ENCODE peak calls at places on chromosomes 6 and 20, in ten cellular contexts. N is HCT116, F is heart left ventricle, G is heart right ventricle, Q is ovary, J is tibial artery, U is bronchial epithelial cell, B is mucosa of descending colon, T is pancreas, S is left ventricle myocardium inferior. K is an unnamed sample.

GRCh38 chr6:71584712-71585436 is 296.3 kb downstream of the OGFRL1 start:
- DNase-seq in N (no peak), F (no peak), G (no peak), Q (no peak), J (no peak), U (no peak), B (no peak), T (no peak), S (no peak), K (no peak)

GRCh38 chr6:163841733-163842132 is 427.2 kb downstream of the QKI start:
- DNase-seq in N (no peak), F (no peak), G (no peak), Q (no peak), J (no peak), U (no peak), B (no peak), T (no peak), S (no peak), K (no peak)

GRCh38 chr6:154848580-154848979 is 115.4 kb downstream of the SCAF8 start:
- DNase-seq in N (no peak), F (no peak), G (no peak), Q (no peak), J (no peak), U (no peak), B (no peak), T (no peak), S (no peak), K (peak; percentile 29)

GRCh38 chr20:36440370-36441026 is 100.8 kb upstream of the MYL9 start:
- DNase-seq in N (no peak), F (no peak), G (no peak), Q (no peak), J (no peak), U (no peak), B (no peak), T (no peak), S (no peak), K (no peak)

GRCh38 chr6:112979830-112980229 is 632.7 kb downstream of the RFPL4B start:
- DNase-seq in N (no peak), F (no peak), G (peak; percentile 82), Q (no peak), J (no peak), U (no peak), B (peak; percentile 30), T (no peak), S (no peak), K (peak; percentile 83)

GRCh38 chr6:62441182-62441581 is 155.2 kb upstream of the KHDRBS2 start:
- DNase-seq in N (no peak), F (no peak), G (no peak), Q (no peak), J (no peak), U (no peak), B (no peak), T (no peak), S (no peak), K (no peak)

GRCh38 chr6:138963119-138963518 is 24.9 kb downstream of the REPS1 start:
- DNase-seq in N (no peak), F (no peak), G (no peak), Q (no peak), J (no peak), U (no peak), B (no peak), T (no peak), S (no peak), K (no peak)

GRCh38 chr6:158849899-158850806 is 31.0 kb upstream of the EZR start:
- DNase-seq in N (peak; percentile 97), F (no peak), G (no peak), Q (no peak), J (no peak), U (peak; percentile 100), B (peak; percentile 80), T (no peak), S (no peak), K (peak; percentile 95)

GRCh38 chr6:113591896-113592827 is 265.0 kb upstream of the MARCKS start:
- DNase-seq in N (no peak), F (no peak), G (peak; percentile 49), Q (no peak), J (no peak), U (peak; percentile 61), B (peak; percentile 91), T (peak; percentile 26), S (no peak), K (peak; percentile 65)

DNA sequence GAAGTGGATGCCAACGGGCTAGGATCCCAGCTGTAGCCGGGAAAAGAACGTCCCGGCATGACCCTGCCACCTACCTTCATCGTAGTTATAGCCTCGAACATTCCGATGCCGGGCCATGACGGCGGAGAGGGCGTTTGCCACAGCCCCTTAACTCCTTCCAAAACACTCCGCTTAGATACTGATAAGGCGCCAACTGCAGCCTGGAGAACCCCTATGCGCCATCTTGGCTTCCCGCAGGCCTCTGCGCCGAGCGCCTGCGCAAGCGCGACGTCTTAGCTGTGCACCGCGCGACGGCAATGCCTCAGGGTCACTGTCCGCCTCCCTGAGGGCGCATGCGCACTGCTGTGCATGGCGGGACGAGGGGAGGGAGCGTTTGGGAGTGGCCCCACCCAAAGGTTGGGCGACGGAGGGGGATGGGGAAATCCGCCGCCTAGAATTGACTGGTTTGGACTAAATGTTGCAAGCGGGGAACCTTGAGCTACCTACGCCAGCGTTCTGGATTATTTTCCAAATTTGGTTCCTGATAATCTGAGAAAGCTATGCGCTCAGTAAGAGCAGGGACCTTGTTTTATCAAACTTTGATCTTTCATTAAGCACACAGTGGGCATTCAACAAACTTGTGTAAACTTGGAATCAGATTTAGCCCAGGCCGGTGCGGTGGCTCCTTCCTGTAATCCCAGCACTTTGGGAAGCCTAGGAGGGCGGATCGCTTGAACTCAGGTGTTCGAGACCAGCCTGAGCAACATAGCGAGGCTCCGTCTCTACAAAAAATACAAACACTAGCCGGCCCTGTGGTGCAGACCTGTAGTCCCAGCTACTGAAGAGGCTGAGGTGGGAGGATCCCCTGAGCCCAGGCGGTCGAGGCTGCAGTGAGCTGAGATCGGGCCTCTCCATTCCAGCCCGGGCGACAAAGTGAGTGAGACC is at the start of gene HBS1L:
- DNase-seq in N (peak; percentile 97), F (peak; percentile 99), G (peak; percentile 94), Q (peak; percentile 98), J (peak; percentile 98), U (peak; percentile 94), B (peak; percentile 97), T (peak; percentile 98), S (peak; percentile 96), K (peak; percentile 99)
- H3K4me3 ChIP-seq in N (peak within 1 kb of the TSS; percentile 83), F (peak within 1 kb of the TSS; percentile 85), G (peak within 1 kb of the TSS; percentile 78), Q (peak within 1 kb of the TSS; percentile 79), J (peak within 1 kb of the TSS; percentile 93), U (peak within 1 kb of the TSS; percentile 79), B (peak within 1 kb of the TSS; percentile 71), T (peak within 1 kb of the TSS; percentile 70), S (peak within 1 kb of the TSS; percentile 83), K (peak within 1 kb of the TSS; percentile 93)

GRCh38 chr6:328924-329323 is 36.6 kb downstream of the DUSP22 start:
- DNase-seq in N (no peak), F (no peak), G (no peak), Q (no peak), J (no peak), U (no peak), B (no peak), T (no peak), S (no peak), K (no peak)

GRCh38 chr6:331622-332521 is 39.6 kb downstream of the DUSP22 start:
- DNase-seq in N (no peak), F (no peak), G (no peak), Q (no peak), J (peak; percentile 62), U (no peak), B (no peak), T (no peak), S (no peak), K (no peak)

GRCh38 chr6:328184-328670 is 35.9 kb downstream of the DUSP22 start:
- DNase-seq in N (no peak), F (no peak), G (peak; percentile 36), Q (no peak), J (no peak), U (peak; percentile 76), B (peak; percentile 54), T (no peak), S (no peak), K (peak; percentile 91)

GRCh38 chr6:330948-331347 is 38.7 kb downstream of the DUSP22 start:
- DNase-seq in N (no peak), F (no peak), G (no peak), Q (no peak), J (no peak), U (no peak), B (no peak), T (no peak), S (no peak), K (no peak)

DNA sequence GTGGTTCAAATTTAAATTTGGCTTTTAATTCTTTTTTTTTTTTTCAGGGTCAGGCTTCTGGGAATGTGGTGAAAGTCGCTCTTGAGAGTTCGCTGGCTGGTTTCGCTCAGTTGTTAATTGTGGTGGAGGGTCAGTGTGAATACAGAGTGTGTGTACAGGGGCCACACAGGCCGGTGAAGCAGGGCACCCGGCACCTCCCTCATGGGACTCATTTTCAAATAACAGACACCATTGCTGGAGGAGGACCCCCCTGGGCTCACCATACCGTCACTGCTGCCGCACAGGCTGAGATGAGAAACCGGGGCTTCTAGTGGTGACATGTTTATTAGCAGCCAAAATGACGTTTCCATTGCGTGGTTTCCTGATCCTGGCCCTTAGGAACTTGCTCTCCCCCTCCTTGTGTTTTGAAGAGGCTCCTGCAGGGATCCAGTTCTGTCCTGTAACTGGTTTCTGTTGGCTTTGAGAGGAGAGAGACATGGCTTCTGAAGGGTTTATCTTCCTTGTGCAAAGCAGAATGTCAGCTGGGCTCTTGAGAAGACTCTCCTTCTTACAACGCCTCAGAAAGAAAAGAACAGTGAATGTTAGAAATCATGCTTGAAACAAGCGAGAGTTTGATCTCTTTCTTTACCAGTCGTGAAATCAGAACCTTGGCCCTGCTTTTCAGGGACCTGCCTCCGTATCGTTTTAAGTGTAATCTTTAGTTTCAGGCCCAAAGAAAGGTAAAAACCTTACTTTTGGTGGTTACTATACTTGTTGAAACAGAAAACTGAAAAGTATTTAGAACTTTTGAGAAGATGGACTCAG is 37.8 kb downstream of the DUSP22 start:
- DNase-seq in N (no peak), F (no peak), G (no peak), Q (no peak), J (no peak), U (no peak), B (no peak), T (no peak), S (peak; percentile 16), K (peak; percentile 21)
- TF ChIP-seq CTCF in N (peak; percentile 4), F (no peak), G (no peak), Q (no peak), J (no peak), U (no peak), B (no peak), T (no peak), S (no peak), K (no peak)

GRCh38 chr6:32255212-32256153 is 31.6 kb upstream of the NOTCH4 start:
- DNase-seq in N (peak; percentile 84), F (peak; percentile 80), G (peak; percentile 79), Q (peak; percentile 81), J (peak; percentile 81), U (peak; percentile 86), B (peak; percentile 51), T (peak; percentile 49), S (peak; percentile 60), K (peak; percentile 95)
- H3K4me3 ChIP-seq in N (peak overlapping the region; percentile 33), F (peak overlapping the region; percentile 15), G (peak overlapping the region; percentile 34), Q (peak overlapping the region; percentile 40), J (peak overlapping the region; percentile 51), U (peak overlapping the region; percentile 28), B (no peak overlapping the region), T (no peak overlapping the region), S (peak overlapping the region; percentile 60), K (peak overlapping the region; percentile 39)

DNA sequence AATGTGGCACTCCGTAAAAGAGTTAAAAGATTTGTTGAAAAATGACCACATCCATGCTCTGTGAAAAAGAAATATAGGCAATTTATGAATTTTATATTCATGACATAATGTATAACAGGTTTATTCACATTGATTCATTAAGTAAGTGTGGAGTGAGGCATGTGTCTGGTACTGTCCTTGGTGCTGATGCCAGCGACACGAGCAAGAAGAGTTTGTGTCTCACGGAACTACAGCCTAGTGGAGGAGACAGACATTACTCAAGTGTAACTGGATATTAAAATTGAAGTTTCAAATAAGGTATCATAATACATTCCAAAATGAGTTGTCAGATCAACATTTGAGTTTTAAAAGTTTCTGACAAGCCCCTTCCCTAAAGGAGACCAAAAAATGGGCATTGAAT is 158.2 kb upstream of the PRND start:
- DNase-seq in N (no peak), F (no peak), G (no peak), Q (no peak), J (no peak), U (peak; percentile 70), B (peak; percentile 10), T (no peak), S (no peak), K (peak; percentile 72)
- TF ChIP-seq CTCF in N (peak; percentile 5), F (no peak), G (no peak), Q (no peak), J (no peak), U (peak; percentile 13), B (no peak), T (no peak), S (no peak), K (peak; percentile 46)